ENCODE peak calls at places on chromosomes 2 and 18, in eight cellular contexts. L is suprapubic skin, B is K562, P is HCT116, H is GM23338, F is GM12878, C is stomach, A is Panc1. N is an unnamed sample. For H3K4me1, the result is how much of the 10 kb centered on the place peaks cover.

GRCh38 chr18:60549338-60549960 is 176.9 kb upstream of the MC4R start:
- DNase-seq in L (no peak), B (peak), P (peak), H (peak), F (no peak), C (no peak), A (peak), N (no peak)

GRCh38 chr18:60892441-60892840 is 440.8 kb upstream of the CDH20 start:
- DNase-seq in L (no peak), B (no peak), P (no peak), H (no peak), F (no peak), C (no peak), A (no peak), N (no peak)

GRCh38 chr2:99723632-99724031 is 233.8 kb upstream of the REV1 start:
- DNase-seq in L (no peak), B (no peak), P (no peak), H (no peak), F (no peak), C (no peak), A (no peak), N (no peak)

GRCh38 chr2:9136997-9137819 is 69.4 kb upstream of the ASAP2 start:
- DNase-seq in L (no peak), B (no peak), P (no peak), H (no peak), F (no peak), C (peak), A (no peak), N (peak)

GRCh38 chr2:146321175-146321574 is 1523.7 kb upstream of the ACVR2A start:
- DNase-seq in L (no peak), B (no peak), P (no peak), H (peak), F (no peak), C (no peak), A (no peak), N (no peak)

GRCh38 chr18:63994783-63995399 is 25.0 kb downstream of the SERPINB8 start:
- DNase-seq in L (no peak), B (peak), P (peak), H (peak), F (no peak), C (peak), A (no peak), N (peak)

GRCh38 chr2:100742884-100743283 is 77.1 kb upstream of the NPAS2 start:
- DNase-seq in L (no peak), B (no peak), P (no peak), H (no peak), F (no peak), C (no peak), A (no peak), N (no peak)

GRCh38 chr2:175030380-175031271 is 25.4 kb upstream of the CHN1 start:
- DNase-seq in L (no peak), B (no peak), P (peak), H (peak), F (no peak), C (no peak), A (peak), N (no peak)

GRCh38 chr2:127064642-127065250 is 42.2 kb downstream of the BIN1 start:
- DNase-seq in L (peak), B (peak), P (peak), H (peak), F (no peak), C (peak), A (peak), N (peak)

GRCh38 chr18:25284278-25284677 is 67.7 kb downstream of the ZNF521 start:
- DNase-seq in L (no peak), B (no peak), P (no peak), H (no peak), F (no peak), C (no peak), A (no peak), N (no peak)

GRCh38 chr2:69309336-69310048 is 77.5 kb downstream of the GFPT1 start:
- DNase-seq in L (no peak), B (peak), P (no peak), H (peak), F (no peak), C (no peak), A (no peak), N (peak)
- TF ChIP-seq POLR2AphosphoS5 in L (no peak), B (no peak), P (no peak), H (no peak), F (no peak), C (no peak), A (no peak), N (no peak)

GRCh38 chr2:235268535-235268934 is 225.3 kb upstream of the AGAP1 start:
- DNase-seq in L (no peak), B (no peak), P (no peak), H (peak), F (no peak), C (no peak), A (no peak), N (no peak)
- H3K4me1 ChIP-seq in L (under half), B (under half), P (under half), H (under half), F (under half), C (under half), A (under half), N (under half)

GRCh38 chr2:218249686-218250085 is 11.1 kb upstream of the GPBAR1 start:
- DNase-seq in L (peak), B (no peak), P (no peak), H (no peak), F (no peak), C (peak), A (no peak), N (peak)
- H3K27ac ChIP-seq in L (no peak), B (no peak), P (no peak), H (no peak), F (no peak), C (no peak), A (no peak), N (no peak)

DNA sequence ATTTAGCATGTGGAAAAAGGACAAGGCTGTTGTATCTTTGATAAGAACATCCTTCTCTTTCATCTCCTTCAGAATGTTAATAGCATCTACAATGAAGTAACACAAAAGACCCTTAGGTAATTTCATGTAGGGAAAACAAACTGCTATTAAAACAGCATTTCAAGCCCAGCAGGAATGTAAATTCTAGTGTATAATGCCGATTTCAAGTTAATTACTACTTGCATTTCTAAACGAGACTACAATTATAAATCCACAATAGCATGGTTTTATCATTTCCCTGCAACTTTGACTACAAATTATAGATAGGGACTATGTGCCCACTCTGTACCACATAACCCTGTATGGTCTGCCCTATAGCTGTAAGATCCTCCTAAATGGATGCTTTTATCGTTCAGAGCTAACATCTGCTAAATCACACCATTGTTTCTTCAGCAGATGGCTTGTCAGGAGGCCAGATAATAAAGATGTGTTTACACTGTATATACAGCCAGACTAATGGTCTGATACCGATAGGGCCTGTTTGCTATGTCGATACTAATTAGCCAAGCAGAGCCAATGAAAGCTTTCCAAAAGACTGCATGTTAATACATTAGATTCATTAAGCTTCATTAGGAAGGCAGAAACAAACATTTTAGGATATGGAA is 51.9 kb downstream of the LRPPRC start:
- DNase-seq in L (no peak), B (no peak), P (no peak), H (no peak), F (no peak), C (no peak), A (no peak), N (no peak)
- TF ChIP-seq POLR2AphosphoS5 in L (no peak), B (no peak), P (no peak), H (no peak), F (no peak), C (no peak), A (peak), N (no peak)

DNA sequence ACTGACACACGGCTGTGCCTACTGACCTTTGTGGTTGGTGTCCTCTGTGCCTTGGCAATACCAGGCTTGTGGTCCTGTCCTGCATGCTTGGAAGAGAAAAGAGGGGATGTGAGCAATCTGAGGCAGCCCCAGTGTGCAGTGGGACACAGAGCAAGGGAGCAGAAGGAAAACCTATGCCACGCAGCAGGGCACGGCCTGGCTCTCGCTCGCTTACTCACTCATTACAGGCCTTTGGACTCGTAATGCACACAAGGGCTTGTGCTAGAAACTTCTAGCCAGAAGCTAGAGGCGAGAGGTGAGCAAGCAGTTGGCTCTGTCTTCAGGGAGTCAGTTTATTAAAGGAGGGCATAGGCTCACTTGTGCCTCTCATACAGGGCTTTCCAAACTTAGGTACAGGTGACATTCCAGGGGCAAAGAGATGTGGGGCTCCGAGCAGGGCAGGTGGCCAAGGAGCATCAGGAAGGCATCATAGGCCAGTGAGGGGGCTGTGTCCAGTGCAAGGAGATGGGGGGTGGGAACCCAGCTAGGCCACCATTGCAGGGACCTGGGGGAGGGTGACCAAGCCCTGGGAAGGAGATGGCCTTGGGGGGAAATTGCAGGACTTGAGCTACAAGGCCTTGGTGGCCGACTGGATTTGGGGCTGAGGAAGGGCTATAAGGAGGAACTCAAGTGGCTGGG is 100.8 kb downstream of the DYSF start:
- DNase-seq in L (no peak), B (no peak), P (no peak), H (no peak), F (no peak), C (no peak), A (no peak), N (no peak)
- H3K4me1 ChIP-seq in L (under half), B (under half), P (under half), H (under half), F (under half), C (under half), A (under half), N (under half)

GRCh38 chr2:161085041-161085598 is 75.1 kb upstream of the TANK start:
- DNase-seq in L (no peak), B (no peak), P (no peak), H (no peak), F (no peak), C (no peak), A (no peak), N (no peak)

GRCh38 chr2:161090401-161090800 is 69.8 kb upstream of the TANK start:
- DNase-seq in L (no peak), B (no peak), P (no peak), H (no peak), F (no peak), C (peak), A (no peak), N (no peak)

GRCh38 chr2:161088658-161089350 is 71.4 kb upstream of the TANK start:
- DNase-seq in L (no peak), B (no peak), P (no peak), H (no peak), F (peak), C (no peak), A (no peak), N (no peak)
- H3K27ac ChIP-seq in L (no peak), B (no peak), P (no peak), H (no peak), F (peak), C (no peak), A (no peak), N (no peak)

DNA sequence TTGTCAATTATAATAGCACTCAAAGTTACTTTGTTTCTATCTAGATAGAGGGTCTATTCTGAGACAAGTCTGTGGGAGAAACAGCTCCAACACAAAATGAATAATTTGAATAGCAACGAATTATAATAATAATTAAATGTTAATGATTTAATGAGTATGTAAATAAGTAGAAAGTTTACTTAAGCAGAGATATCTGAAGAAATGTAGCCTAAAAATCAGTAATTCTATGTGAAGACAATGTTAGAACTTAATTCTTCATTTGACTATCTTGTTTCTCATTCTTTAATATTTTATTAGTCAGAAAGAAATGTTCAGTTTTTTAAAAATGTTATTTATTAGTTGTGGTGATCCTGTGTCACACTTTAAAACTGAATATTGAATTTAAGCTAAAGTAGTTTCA is 161.2 kb downstream of the PLEKHA3 start:
- DNase-seq in L (no peak), B (no peak), P (no peak), H (no peak), F (no peak), C (no peak), A (no peak), N (no peak)
- TF ChIP-seq POLR2AphosphoS5 in L (no peak), B (no peak), P (no peak), H (no peak), F (no peak), C (no peak), A (no peak), N (no peak)

GRCh38 chr18:13375302-13376255 is 157.0 kb downstream of the LDLRAD4 start:
- DNase-seq in L (peak), B (no peak), P (peak), H (no peak), F (peak), C (no peak), A (peak), N (peak)
- H3K4me1 ChIP-seq in L (under half), B (under half), P (under half), H (under half), F (under half), C (under half), A (under half), N (under half)

DNA sequence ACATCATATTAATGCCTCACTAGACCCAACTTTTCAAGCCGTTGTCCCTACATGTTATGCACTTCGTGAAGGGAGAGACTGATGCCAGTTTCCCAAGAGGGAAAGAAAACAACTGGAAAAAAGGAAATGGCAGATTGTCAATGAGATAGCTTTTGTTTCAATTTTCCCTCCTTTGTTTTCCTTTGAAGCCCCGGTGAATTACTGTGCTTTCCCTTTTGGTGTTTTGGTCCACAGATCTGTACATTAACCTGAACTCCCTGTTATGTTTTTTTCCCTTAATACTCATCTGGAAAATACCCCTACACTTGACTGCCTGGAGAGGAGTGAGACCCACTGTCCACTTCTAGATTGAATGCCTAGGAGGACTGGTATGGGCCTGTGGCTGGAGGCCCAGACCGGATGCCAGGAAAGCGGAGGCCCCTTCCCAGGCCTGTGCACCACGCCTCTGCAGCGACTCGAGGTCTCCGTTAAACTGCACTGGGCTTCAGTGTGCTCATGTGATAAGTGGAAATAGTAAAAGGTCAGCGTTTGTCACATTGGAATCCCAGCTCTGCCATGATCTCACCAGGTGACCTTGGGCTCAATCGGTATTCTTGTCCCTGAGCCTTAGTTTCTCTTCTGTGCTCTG is 106.4 kb downstream of the GATA6 start:
- DNase-seq in L (no peak), B (no peak), P (no peak), H (no peak), F (no peak), C (no peak), A (no peak), N (no peak)
- H3K27ac ChIP-seq in L (peak), B (no peak), P (no peak), H (no peak), F (no peak), C (no peak), A (no peak), N (no peak)